ENCODE peak calls at places on chromosome X, in seven cellular contexts. J is NCI-H1436; V is SK-N-SH; M is Peyer's patch; S is A549; A is sciatic nerve; T is activated CD4-positive, CD25-positive, alpha-beta regulatory T cell. Z is an unnamed sample.

GRCh38 chrX:81201692-81202412 is at the start of the genes HMGN5 and SH3BGRL:
- DNase-seq in A (peak; percentile 84), S (peak; percentile 82), M (peak; percentile 75), V (peak; percentile 56), J (peak; percentile 5), T (peak; percentile 22), Z (peak; percentile 3)

GRCh38 chrX:133881893-133882292 is 103.5 kb downstream of the GPC3 start:
- DNase-seq in M (no peak), S (no peak), A (no peak), T (no peak), J (no peak), V (no peak), Z (no peak)

GRCh38 chrX:10217218-10217617 is 60.4 kb downstream of the CLCN4 start:
- DNase-seq in S (peak; percentile 16), A (no peak), J (no peak), M (no peak), T (no peak), V (no peak), Z (no peak)

GRCh38 chrX:46812445-46812844 is 24.4 kb upstream of the RP2 start:
- DNase-seq in J (no peak), A (no peak), T (no peak), M (no peak), V (no peak), S (peak; percentile 75), Z (no peak)

GRCh38 chrX:10106801-10107200 is 50.0 kb upstream of the CLCN4 start:
- DNase-seq in V (no peak), S (no peak), M (peak; percentile 77), J (no peak), T (peak; percentile 1), A (no peak), Z (no peak)

GRCh38 chrX:9651737-9652136 is 113.9 kb downstream of the GPR143 start:
- DNase-seq in M (no peak), S (no peak), V (peak; percentile 38), T (no peak), A (no peak), J (no peak), Z (no peak)

GRCh38 chrX:77505227-77505626 is 58.0 kb downstream of the FGF16 start:
- DNase-seq in J (no peak), T (no peak), S (no peak), M (no peak), V (no peak), A (no peak), Z (no peak)

GRCh38 chrX:136961594-136962135 is 72.1 kb downstream of the GPR101 start:
- DNase-seq in S (no peak), A (no peak), V (no peak), T (no peak), M (no peak), J (no peak), Z (no peak)

GRCh38 chrX:40105016-40105790 is 7.4 kb upstream of the BCOR start:
- DNase-seq in V (peak; percentile 64), S (no peak), A (no peak), M (peak; percentile 35), J (no peak), T (no peak), Z (peak; percentile 33)

GRCh38 chrX:115393271-115393670 is 103.8 kb downstream of the LUZP4 start:
- DNase-seq in A (no peak), T (no peak), J (no peak), V (no peak), S (peak; percentile 14), M (no peak), Z (no peak)

GRCh38 chrX:15242899-15243555 is 26.9 kb downstream of the ASB9 start:
- DNase-seq in S (peak; percentile 69), A (no peak), M (no peak), J (peak; percentile 43), V (peak; percentile 51), T (peak; percentile 1), Z (no peak)

GRCh38 chrX:21926116-21926515 is 14.4 kb upstream of the SMS start:
- DNase-seq in M (no peak), A (no peak), S (peak; percentile 18), V (no peak), J (no peak), T (no peak), Z (no peak)

GRCh38 chrX:10098235-10098819 is 58.4 kb upstream of the CLCN4 start:
- DNase-seq in A (no peak), V (no peak), J (no peak), M (peak; percentile 66), S (no peak), T (peak; percentile 21), Z (no peak)

GRCh38 chrX:50643525-50644137 is 170.4 kb downstream of the SHROOM4 start:
- DNase-seq in J (no peak), V (no peak), M (no peak), T (no peak), A (no peak), S (no peak), Z (no peak)

GRCh38 chrX:136607236-136607635 is 40.7 kb upstream of the CD40LG start:
- DNase-seq in T (no peak), M (no peak), A (no peak), S (no peak), J (no peak), V (no peak), Z (no peak)

GRCh38 chrX:3567681-3568080 is 145.8 kb downstream of the PRKX start:
- DNase-seq in V (no peak), S (no peak), A (no peak), M (no peak), T (no peak), J (no peak), Z (no peak)

GRCh38 chrX:111123606-111124179 is 27.7 kb downstream of the PAK3 start:
- DNase-seq in T (no peak), V (no peak), J (no peak), A (no peak), S (no peak), M (no peak), Z (no peak)

GRCh38 chrX:48761674-48762471 is at the start of gene GLOD5:
- DNase-seq in J (peak; percentile 53), V (peak; percentile 27), M (no peak), A (no peak), T (no peak), S (peak; percentile 39), Z (no peak)

GRCh38 chrX:41885724-41886123 is 37.6 kb downstream of the CASK start:
- DNase-seq in J (no peak), A (no peak), M (no peak), V (no peak), T (no peak), S (no peak), Z (no peak)

GRCh38 chrX:15320297-15320696 is 4.9 kb upstream of the ASB11 start:
- DNase-seq in V (no peak), T (no peak), M (no peak), A (no peak), J (no peak), S (no peak), Z (no peak)

GRCh38 chrX:44906041-44906440 is 33.1 kb downstream of the KDM6A start:
- DNase-seq in J (no peak), T (no peak), M (peak; percentile 50), V (no peak), S (no peak), A (no peak), Z (no peak)

GRCh38 chrX:17496407-17496806 is 121.4 kb downstream of the NHS start:
- DNase-seq in S (no peak), A (no peak), J (no peak), V (no peak), M (no peak), T (no peak), Z (no peak)

GRCh38 chrX:23286731-23287130 is 47.9 kb upstream of the PTCHD1 start:
- DNase-seq in T (no peak), M (no peak), A (no peak), J (no peak), V (no peak), S (no peak), Z (no peak)

GRCh38 chrX:56783450-56783831 is 54.4 kb downstream of the NBDY start:
- DNase-seq in J (no peak), A (peak; percentile 92), M (peak; percentile 72), S (no peak), T (no peak), V (peak; percentile 42), Z (no peak)

GRCh38 chrX:338281-338835 is 19.8 kb upstream of the GTPBP6 start:
- DNase-seq in T (no peak), M (no peak), V (no peak), A (no peak), S (no peak), J (no peak), Z (no peak)

GRCh38 chrX:53704294-53704693 is 17.8 kb upstream of the HUWE1 start:
- DNase-seq in T (no peak), J (no peak), S (no peak), A (no peak), M (no peak), V (no peak), Z (no peak)

GRCh38 chrX:26848511-26848910 is 614.6 kb downstream of the PPP4R3C start:
- DNase-seq in V (no peak), S (no peak), J (no peak), M (no peak), A (no peak), T (no peak), Z (no peak)

GRCh38 chrX:40176256-40176978 is 78.7 kb upstream of the BCOR start:
- DNase-seq in M (peak; percentile 74), A (peak; percentile 83), J (no peak), T (peak; percentile 60), S (peak; percentile 28), V (peak; percentile 74), Z (peak; percentile 74)

Z was measured in activated gamma-delta T cell.